ENCODE peak calls at places on chromosomes 7 and 10, in seven cellular contexts. C is aorta, L is esophagus squamous epithelium, W is adrenal gland, R is lower lobe of right lung, J is trophoblast cell, U is HAP-1. D is an unnamed sample. For H3K4me1 and H3K27me3, the result is how much of the 10 kb centered on the place peaks cover.

GRCh38 chr7:15015545-15016314 is 113.2 kb upstream of the DGKB start:
- DNase-seq in U (peak), C (no peak), W (peak), L (no peak), R (no peak), J (peak), D (no peak)

GRCh38 chr7:3753868-3754267 is 452.8 kb downstream of the SDK1 start:
- DNase-seq in W (no peak), L (no peak), U (no peak), R (no peak), C (no peak), J (no peak), D (no peak)

GRCh38 chr10:115849197-115849596 is 423.8 kb downstream of the GFRA1 start:
- DNase-seq in J (no peak), R (no peak), C (no peak), W (no peak), L (no peak), U (no peak), D (no peak)

GRCh38 chr7:3430588-3430987 is 129.5 kb downstream of the SDK1 start:
- DNase-seq in L (no peak), C (no peak), J (peak), U (no peak), R (no peak), W (no peak), D (no peak)

GRCh38 chr10:47020491-47020890 is 109.3 kb downstream of the PTPN20 start:
- DNase-seq in W (no peak), U (no peak), C (peak), L (no peak), R (peak), J (no peak), D (no peak)

GRCh38 chr7:78472519-78472918 is 673.9 kb downstream of the PHTF2 start:
- DNase-seq in R (no peak), L (no peak), J (peak), U (no peak), W (no peak), C (no peak), D (no peak)

GRCh38 chr10:24351883-24352778 is 143.2 kb downstream of the KIAA1217 start:
- DNase-seq in L (no peak), W (no peak), R (no peak), J (no peak), C (no peak), U (peak), D (no peak)

GRCh38 chr7:136652635-136653370 is 215.6 kb upstream of the CHRM2 start:
- DNase-seq in L (no peak), R (no peak), U (no peak), C (no peak), W (no peak), J (peak), D (no peak)

GRCh38 chr10:28179490-28180099 is 123.3 kb downstream of the MPP7 start:
- DNase-seq in J (peak), W (peak), U (peak), R (no peak), C (no peak), L (no peak), D (peak)

GRCh38 chr10:99849525-99849924 is 67.1 kb downstream of the ABCC2 start:
- DNase-seq in C (no peak), W (no peak), U (peak), L (no peak), J (no peak), R (no peak), D (no peak)

GRCh38 chr7:159026271-159027047 is 118.2 kb downstream of the VIPR2 start:
- DNase-seq in L (no peak), C (no peak), J (no peak), W (no peak), R (no peak), U (no peak), D (no peak)

GRCh38 chr7:68246189-68246633 is 1249.6 kb downstream of the TYW1 start:
- DNase-seq in U (no peak), R (no peak), W (no peak), C (no peak), J (no peak), L (no peak), D (no peak)

GRCh38 chr10:6037975-6038624 is 24.1 kb downstream of the IL2RA start:
- DNase-seq in U (no peak), R (no peak), C (no peak), W (no peak), L (no peak), J (no peak), D (no peak)

GRCh38 chr7:80833289-80834104 is 85.4 kb downstream of the SEMA3C start:
- DNase-seq in R (no peak), L (no peak), U (no peak), C (no peak), W (no peak), J (no peak), D (no peak)

GRCh38 chr7:80450621-80451308 is 61.1 kb downstream of the GNAT3 start:
- DNase-seq in J (no peak), R (no peak), W (no peak), L (no peak), U (peak), C (no peak), D (no peak)

GRCh38 chr7:108455833-108456677 is at the start of gene NRCAM:
- DNase-seq in C (peak), J (no peak), W (peak), L (no peak), R (peak), U (peak), D (peak)

GRCh38 chr7:90169891-90170290 is 15.6 kb downstream of the STEAP1 start:
- DNase-seq in J (no peak), W (no peak), C (no peak), U (no peak), L (no peak), R (no peak), D (no peak)

GRCh38 chr10:69278446-69278963 is at the start of gene HK1:
- DNase-seq in R (no peak), J (peak), C (no peak), U (no peak), L (no peak), W (peak), D (no peak)

GRCh38 chr10:47400251-47400650 is 16.2 kb upstream of the ZNF488 start:
- DNase-seq in U (no peak), L (no peak), J (no peak), W (no peak), C (no peak), R (no peak), D (no peak)

GRCh38 chr7:138878847-138879246 is 80.9 kb upstream of the ATP6V0A4 start:
- DNase-seq in L (no peak), J (no peak), W (no peak), C (no peak), U (no peak), R (no peak), D (no peak)

GRCh38 chr7:20598479-20599419 is 16.7 kb upstream of the ABCB5 start:
- DNase-seq in J (no peak), C (no peak), W (no peak), L (no peak), U (peak), R (no peak), D (no peak)

GRCh38 chr7:16891874-16892620 is 10.3 kb upstream of the AGR3 start:
- DNase-seq in L (no peak), W (no peak), R (no peak), C (no peak), U (no peak), J (no peak), D (no peak)

GRCh38 chr10:31698169-31698890 is 230.3 kb downstream of the ARHGAP12 start:
- DNase-seq in W (no peak), L (no peak), J (peak), R (no peak), U (no peak), C (no peak), D (no peak)

GRCh38 chr10:21173964-21174669 is 277.0 kb upstream of the NEBL start:
- DNase-seq in L (no peak), R (peak), W (peak), C (peak), U (no peak), J (peak), D (no peak)

GRCh38 chr7:23938230-23938629 is 228.2 kb downstream of the STK31 start:
- DNase-seq in J (no peak), L (no peak), R (no peak), C (no peak), U (no peak), W (no peak), D (no peak)

GRCh38 chr7:44218418-44219201 is 17.8 kb downstream of the YKT6 start:
- DNase-seq in R (peak), L (no peak), U (no peak), C (no peak), W (no peak), J (no peak), D (no peak)

GRCh38 chr10:94344522-94345122 is 18.1 kb downstream of the NOC3L start:
- DNase-seq in R (no peak), L (no peak), U (no peak), C (no peak), J (no peak), W (no peak), D (no peak)

GRCh38 chr7:79789584-79790345 is 336.3 kb upstream of the MAGI2 start:
- DNase-seq in U (no peak), R (no peak), C (no peak), W (no peak), L (no peak), J (no peak), D (no peak)

GRCh38 chr7:127258111-127258510 is 5.4 kb upstream of the GRM8 start:
- DNase-seq in U (no peak), R (no peak), J (no peak), L (no peak), W (no peak), C (no peak), D (no peak)

GRCh38 chr7:149881328-149882263 is 7.8 kb downstream of the ATP6V0E2 start:
- DNase-seq in J (no peak), L (no peak), U (no peak), W (no peak), R (no peak), C (peak), D (no peak)
- H3K4me1 ChIP-seq in J (under half), L (under half), U (under half), W (under half), R (under half), C (under half), D (under half)

DNA sequence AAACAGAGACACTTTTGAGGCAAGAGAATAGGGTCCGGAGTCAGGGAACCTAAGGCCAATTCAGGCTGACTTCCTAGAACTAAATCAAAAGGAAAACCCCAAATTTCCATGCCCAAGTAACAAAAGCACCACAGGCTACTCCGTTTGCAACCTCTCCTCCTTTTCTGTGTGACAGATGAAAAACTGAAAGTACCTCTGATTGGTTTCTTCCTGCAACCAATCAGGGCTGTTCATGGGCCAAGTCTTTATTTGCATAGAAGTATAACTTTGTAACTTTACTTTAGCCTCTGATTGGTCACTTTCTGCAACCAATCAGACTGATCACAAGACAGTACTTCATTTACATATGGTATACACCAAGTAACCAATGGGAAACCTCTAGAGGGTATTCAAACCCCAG is 239.9 kb upstream of the KCND2 start:
- DNase-seq in C (no peak), R (no peak), U (no peak), L (no peak), J (no peak), W (no peak), D (no peak)
- H3K4me3 ChIP-seq in C (no peak), R (no peak), U (no peak), L (no peak), J (no peak), W (no peak), D (no peak)

GRCh38 chr7:117478796-117479479 is 887 bp upstream of the CFTR start:
- DNase-seq in C (no peak), R (no peak), L (no peak), J (no peak), U (no peak), W (no peak), D (no peak)

GRCh38 chr7:117484988-117485655 is 5.3 kb downstream of the CFTR start:
- DNase-seq in W (no peak), J (peak), R (no peak), C (no peak), U (peak), L (no peak), D (no peak)

GRCh38 chr7:117479480-117480224 is at the start of gene CFTR:
- DNase-seq in J (no peak), U (no peak), R (peak), C (peak), L (no peak), W (no peak), D (no peak)

DNA sequence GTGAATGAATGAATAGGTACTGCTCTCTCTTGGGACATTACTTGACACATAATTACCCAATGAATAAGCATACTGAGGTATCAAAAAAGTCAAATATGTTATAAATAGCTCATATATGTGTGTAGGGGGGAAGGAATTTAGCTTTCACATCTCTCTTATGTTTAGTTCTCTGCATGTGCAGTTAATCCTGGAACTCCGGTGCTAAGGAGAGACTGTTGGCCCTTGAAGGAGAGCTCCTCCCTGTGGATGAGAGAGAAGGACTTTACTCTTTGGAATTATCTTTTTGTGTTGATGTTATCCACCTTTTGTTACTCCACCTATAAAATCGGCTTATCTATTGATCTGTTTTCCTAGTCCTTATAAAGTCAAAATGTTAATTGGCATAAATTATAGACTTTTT is 1.2 kb downstream of the CFTR start:
- DNase-seq in J (no peak), L (no peak), C (no peak), R (no peak), W (no peak), U (peak), D (no peak)
- H3K27me3 ChIP-seq in J (under half), L (under half), C (under half), R (under half), W (under half), U (under half), D (under half)

DNA sequence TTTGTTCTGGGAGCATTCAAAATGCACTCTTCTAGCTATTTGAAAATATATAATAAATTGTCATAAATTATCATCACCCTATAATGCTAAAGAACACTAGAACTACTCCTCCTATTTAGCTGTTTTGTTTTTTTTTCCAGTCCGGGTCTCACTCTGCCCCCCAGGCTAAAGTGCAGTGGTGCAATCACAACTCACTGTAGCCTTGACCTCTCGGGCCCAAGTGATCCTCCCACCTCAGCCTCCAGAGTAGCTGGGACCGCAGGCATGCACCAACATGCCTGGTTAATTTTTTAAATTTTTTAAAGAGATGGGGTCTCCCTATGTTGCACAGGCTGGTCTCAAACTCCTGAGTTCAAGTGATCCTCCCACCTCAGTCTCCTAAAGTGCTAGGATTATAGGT is 41.1 kb upstream of the MTPAP start:
- DNase-seq in W (no peak), C (no peak), L (no peak), J (no peak), R (no peak), U (no peak), D (no peak)
- H3K4me1 ChIP-seq in W (under half), C (under half), L (under half), J (under half), R (under half), U (under half), D (under half)

DNA sequence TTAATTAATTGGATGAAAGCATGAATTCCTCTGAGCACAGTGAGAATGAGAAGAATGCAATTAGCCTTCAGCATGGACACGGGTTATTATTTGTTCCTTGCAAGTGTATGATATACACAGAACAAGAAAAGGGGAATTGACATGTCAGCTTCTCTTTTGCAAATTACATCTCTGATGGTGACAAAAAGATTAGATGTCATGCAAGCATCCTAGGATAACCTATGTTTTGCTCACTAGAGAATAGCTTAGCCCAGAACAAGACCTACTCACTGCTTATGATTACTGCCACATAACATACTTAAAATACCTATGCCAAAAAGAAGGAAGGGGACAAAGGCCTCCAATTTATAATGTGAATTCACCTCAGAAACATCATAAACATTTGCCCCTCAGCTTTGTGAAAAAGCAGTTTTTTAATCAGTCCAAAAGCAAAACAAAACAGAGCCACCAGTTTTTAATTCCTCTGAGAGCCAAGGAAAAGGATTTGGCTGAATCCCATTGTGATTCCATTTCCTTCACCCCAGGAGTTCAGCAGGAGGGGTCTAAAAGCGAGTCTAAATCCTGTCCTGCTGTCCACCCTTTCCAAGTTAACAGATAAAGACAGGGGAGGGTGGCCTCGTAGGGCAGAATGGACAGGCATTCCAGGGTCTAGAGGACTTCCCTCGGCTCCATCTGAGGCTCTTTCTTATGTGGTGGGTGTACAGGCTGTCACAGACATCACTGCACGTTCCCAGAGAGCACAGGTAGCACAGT is 120.1 kb downstream of the ABLIM1 start:
- DNase-seq in C (no peak), U (peak), W (no peak), J (no peak), R (no peak), L (no peak), D (no peak)
- H3K4me3 ChIP-seq in C (no peak), U (no peak), W (no peak), J (no peak), R (no peak), L (no peak), D (peak)

DNA sequence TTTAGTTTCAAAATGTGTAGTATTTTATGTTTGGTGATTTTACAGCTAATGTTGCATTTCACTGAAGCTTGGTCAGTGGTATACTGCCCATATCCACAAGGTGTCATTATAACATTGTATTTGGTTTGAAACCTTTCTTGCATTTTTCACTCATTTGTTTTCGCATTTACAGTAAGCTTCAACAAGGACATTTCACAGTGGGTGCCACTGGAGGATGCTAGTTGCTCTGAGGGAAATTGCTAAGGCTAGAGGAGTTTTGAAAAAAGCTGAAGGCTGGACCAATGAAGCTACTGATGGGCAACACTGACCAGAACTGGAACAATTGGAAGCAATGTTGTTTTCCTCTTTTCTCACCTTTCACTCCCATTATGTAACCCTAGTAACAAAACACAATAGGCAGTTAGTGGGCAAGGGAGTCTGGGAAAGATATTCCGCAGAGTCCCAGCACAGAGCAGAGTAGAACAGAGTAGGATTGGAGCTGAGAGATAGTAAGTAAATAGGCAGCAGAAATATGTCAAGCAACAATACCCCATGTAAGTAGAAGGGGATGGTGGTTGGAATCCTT is 23.6 kb upstream of the SRI start:
- DNase-seq in J (peak), R (no peak), U (peak), L (no peak), W (peak), C (no peak), D (no peak)
- H3K27me3 ChIP-seq in J (under half), R (under half), U (under half), L (under half), W (under half), C (under half), D (under half)

GRCh38 chr7:111744501-111745155 is 182.3 kb upstream of the IMMP2L start:
- DNase-seq in J (no peak), L (no peak), U (no peak), C (no peak), R (no peak), W (no peak), D (no peak)
- H3K4me1 ChIP-seq in J (under half), L (under half), U (under half), C (under half), R (under half), W (under half), D (under half)

D was measured in CD8-positive, alpha-beta T cell.